ENCODE peak calls at places on chromosomes 7 and 10, in five cellular contexts. Z, O, I, G and B are unnamed samples.

GRCh38 chr7:117871401-117871777 is 1.9 kb downstream of the CTTNBP2 start:
- DNase-seq in Z (no peak), G (no peak), I (no peak), O (no peak), B (no peak)

GRCh38 chr10:114412907-114413386 is 8.6 kb upstream of the AFAP1L2 start:
- DNase-seq in G (no peak), I (peak; percentile 53), Z (no peak), O (peak; percentile 59), B (no peak)

GRCh38 chr7:103626776-103627175 is 180.8 kb upstream of the SLC26A5 start:
- DNase-seq in O (no peak), G (no peak), I (no peak), Z (no peak), B (no peak)

GRCh38 chr7:41222704-41223103 is 480.2 kb downstream of the INHBA start:
- DNase-seq in Z (no peak), G (no peak), I (peak; percentile 53), O (no peak), B (no peak)

GRCh38 chr7:100933735-100934134 is 15.6 kb upstream of the MUC3A start:
- DNase-seq in I (no peak), O (no peak), G (no peak), Z (no peak), B (no peak)

GRCh38 chr7:54802841-54803240 is 43.8 kb upstream of the SEC61G start:
- DNase-seq in O (no peak), I (no peak), G (no peak), Z (no peak), B (no peak)

GRCh38 chr7:43639858-43640491 is 57.1 kb downstream of the STK17A start:
- DNase-seq in Z (no peak), O (no peak), I (peak; percentile 80), G (no peak), B (no peak)

GRCh38 chr10:72096115-72097000 is 8.0 kb upstream of the SPOCK2 start:
- DNase-seq in Z (no peak), O (no peak), I (peak; percentile 77), G (no peak), B (no peak)

GRCh38 chr7:54705436-54705835 is 53.6 kb downstream of the SEC61G start:
- DNase-seq in I (peak; percentile 5), G (no peak), Z (no peak), O (peak; percentile 90), B (peak; percentile 85)

GRCh38 chr7:156232931-156233705 is 407.5 kb upstream of the RNF32 start:
- DNase-seq in Z (no peak), O (no peak), I (no peak), G (no peak), B (no peak)

GRCh38 chr7:11505471-11505870 is 326.5 kb downstream of the THSD7A start:
- DNase-seq in Z (no peak), O (no peak), G (no peak), I (no peak), B (no peak)

GRCh38 chr10:113550365-113550764 is 2.5 kb upstream of the HABP2 start:
- DNase-seq in O (no peak), I (peak; percentile 2), Z (no peak), G (no peak), B (no peak)

GRCh38 chr10:75408911-75409885 is 7.6 kb upstream of the ZNF503 start:
- DNase-seq in O (peak; percentile 72), G (peak; percentile 37), Z (no peak), I (no peak), B (peak; percentile 73)

GRCh38 chr7:94052398-94053180 is 48.4 kb upstream of the BET1 start:
- DNase-seq in O (no peak), Z (no peak), I (no peak), G (peak; percentile 93), B (no peak)

GRCh38 chr7:157414702-157415096 is 77.9 kb downstream of the DNAJB6 start:
- DNase-seq in G (no peak), Z (no peak), I (no peak), O (no peak), B (no peak)

GRCh38 chr10:89242340-89242680 is 9.3 kb downstream of the LIPA start:
- DNase-seq in G (no peak), O (peak; percentile 9), I (no peak), Z (no peak), B (no peak)

GRCh38 chr10:119178371-119179119 is at the start of gene PRDX3:
- DNase-seq in I (peak; percentile 76), G (peak; percentile 92), O (peak; percentile 92), Z (peak; percentile 96), B (peak; percentile 89)

GRCh38 chr10:24551161-24551560 is 172.5 kb downstream of the ARHGAP21 start:
- DNase-seq in G (no peak), Z (no peak), I (no peak), O (no peak), B (no peak)

GRCh38 chr7:126718419-126718818 is 534.3 kb downstream of the GRM8 start:
- DNase-seq in O (no peak), Z (no peak), G (no peak), I (no peak), B (no peak)

GRCh38 chr10:117334075-117334474 is 41.2 kb downstream of the PDZD8 start:
- DNase-seq in O (no peak), I (no peak), G (no peak), Z (no peak), B (no peak)

GRCh38 chr7:66250711-66251110 is 45.6 kb downstream of the TPST1 start:
- DNase-seq in Z (no peak), O (no peak), I (peak; percentile 98), G (no peak), B (no peak)

GRCh38 chr10:24721254-24722106 is 2.2 kb downstream of the ARHGAP21 start:
- DNase-seq in G (no peak), I (no peak), O (peak; percentile 26), Z (no peak), B (no peak)

GRCh38 chr7:45980973-45981372 is 59.9 kb upstream of the IGFBP3 start:
- DNase-seq in G (no peak), O (peak; percentile 73), I (no peak), Z (no peak), B (no peak)

GRCh38 chr7:85237721-85238120 is 50.9 kb upstream of the SEMA3D start:
- DNase-seq in G (no peak), O (no peak), I (peak; percentile 3), Z (no peak), B (no peak)

GRCh38 chr10:102230264-102230860 is 4.3 kb downstream of the ELOVL3 start:
- DNase-seq in G (no peak), Z (no peak), I (peak; percentile 47), O (peak; percentile 45), B (no peak)

GRCh38 chr10:132679640-132680039 is 106.3 kb downstream of the NKX6-2 start:
- DNase-seq in Z (no peak), O (no peak), G (no peak), I (no peak), B (no peak)

GRCh38 chr10:88728107-88728763 is 22.2 kb downstream of the LIPK start:
- DNase-seq in Z (no peak), I (peak; percentile 8), O (no peak), G (peak; percentile 15), B (no peak)

GRCh38 chr7:30626984-30627383 is 32.3 kb downstream of the GARS1 start:
- DNase-seq in I (no peak), O (no peak), G (no peak), Z (no peak), B (no peak)

GRCh38 chr7:73560035-73560835 is 2.7 kb upstream of the BCL7B start:
- DNase-seq in O (peak; percentile 28), G (no peak), I (peak; percentile 78), Z (no peak), B (peak; percentile 42)

GRCh38 chr10:78045237-78045636 is 11.6 kb downstream of the RPS24 start:
- DNase-seq in Z (no peak), G (peak; percentile 60), O (no peak), I (no peak), B (peak; percentile 79)

GRCh38 chr7:42883950-42884349 is 27.9 kb downstream of the C7orf25 start:
- DNase-seq in I (peak; percentile 64), Z (no peak), O (no peak), G (peak; percentile 93), B (no peak)

GRCh38 chr7:39310699-39311098 is 255.5 kb upstream of the YAE1 start:
- DNase-seq in G (no peak), O (no peak), I (no peak), Z (no peak), B (no peak)

GRCh38 chr10:131858583-131859340 is 42.0 kb upstream of the PPP2R2D start:
- DNase-seq in I (no peak), O (no peak), G (no peak), Z (peak; percentile 81), B (no peak)

GRCh38 chr10:62233494-62234283 is 35.0 kb downstream of the RTKN2 start:
- DNase-seq in Z (no peak), G (no peak), O (no peak), I (peak; percentile 24), B (no peak)